ENCODE peak calls at places on chromosomes 12 and 14, in four cellular contexts. One of them, this sample, is unnamed. For H3K4me1, the result is how much of the 10 kb centered on the place peaks cover.

GRCh38 chr14:68137704-68138619 is 318.4 kb downstream of the RAD51B start:
- DNase-seq in H9: peak
- DNase-seq in mesendoderm: peak
- DNase-seq in H1: peak
- DNase-seq in this sample: peak

GRCh38 chr14:50008562-50009355 is 107.6 kb downstream of the VCPKMT start:
- DNase-seq in H9: no peak
- DNase-seq in mesendoderm: no peak
- DNase-seq in H1: no peak
- DNase-seq in this sample: peak

GRCh38 chr14:23443881-23444280 is 8.4 kb upstream of the MYH7 start:
- DNase-seq in H9: no peak
- DNase-seq in mesendoderm: no peak
- DNase-seq in H1: peak
- DNase-seq in this sample: no peak

GRCh38 chr14:52012635-52013034 is 23.3 kb downstream of the RTRAF start:
- DNase-seq in H9: no peak
- DNase-seq in mesendoderm: no peak
- DNase-seq in H1: no peak
- DNase-seq in this sample: no peak

GRCh38 chr12:121494093-121494787 is 86.6 kb downstream of the KDM2B start:
- DNase-seq in H9: peak
- DNase-seq in mesendoderm: peak
- DNase-seq in H1: peak
- DNase-seq in this sample: peak

GRCh38 chr14:102948698-102949061 is 26.2 kb downstream of the AMN start:
- DNase-seq in H9: no peak
- DNase-seq in mesendoderm: no peak
- DNase-seq in H1: no peak
- DNase-seq in this sample: no peak

GRCh38 chr12:115421350-115421749 is 737.4 kb upstream of the TBX3 start:
- DNase-seq in H9: no peak
- DNase-seq in mesendoderm: no peak
- DNase-seq in H1: no peak
- DNase-seq in this sample: no peak

GRCh38 chr12:76426160-76426559 is 77.9 kb upstream of the BBS10 start:
- DNase-seq in H9: no peak
- DNase-seq in mesendoderm: no peak
- DNase-seq in H1: no peak
- DNase-seq in this sample: no peak

GRCh38 chr12:49264466-49264872 is 413 bp upstream of the TUBA1C start:
- DNase-seq in H9: no peak
- DNase-seq in mesendoderm: no peak
- DNase-seq in H1: no peak
- DNase-seq in this sample: no peak

GRCh38 chr14:69665596-69665995 is 54.2 kb downstream of the SUSD6 start:
- DNase-seq in H9: no peak
- DNase-seq in mesendoderm: no peak
- DNase-seq in H1: no peak
- DNase-seq in this sample: no peak

GRCh38 chr12:10136637-10137205 is 6.7 kb upstream of the CLEC7A start:
- DNase-seq in H9: no peak
- DNase-seq in mesendoderm: no peak
- DNase-seq in H1: no peak
- DNase-seq in this sample: no peak

GRCh38 chr12:18421840-18422239 is 160.5 kb downstream of the PIK3C2G start:
- DNase-seq in H9: no peak
- DNase-seq in mesendoderm: no peak
- DNase-seq in H1: no peak
- DNase-seq in this sample: peak

GRCh38 chr12:110590806-110591326 is 7.7 kb upstream of the PPTC7 start:
- DNase-seq in H9: no peak
- DNase-seq in mesendoderm: no peak
- DNase-seq in H1: no peak
- DNase-seq in this sample: peak

GRCh38 chr12:105978686-105979085 is 160.1 kb downstream of the NUAK1 start:
- DNase-seq in H9: no peak
- DNase-seq in mesendoderm: no peak
- DNase-seq in H1: no peak
- DNase-seq in this sample: no peak

GRCh38 chr14:101781240-101782061 is 19.9 kb downstream of the PPP2R5C start:
- DNase-seq in H9: no peak
- DNase-seq in mesendoderm: peak
- DNase-seq in H1: peak
- DNase-seq in this sample: no peak

GRCh38 chr12:64258576-64258975 is 36.5 kb upstream of the KICS2 start:
- DNase-seq in H9: no peak
- DNase-seq in mesendoderm: peak
- DNase-seq in H1: no peak
- DNase-seq in this sample: peak

GRCh38 chr14:21686468-21686867 is 12.8 kb upstream of the OR4E1 start:
- DNase-seq in H9: no peak
- DNase-seq in mesendoderm: no peak
- DNase-seq in H1: no peak
- DNase-seq in this sample: no peak

GRCh38 chr14:100422556-100423420 is 99.6 kb downstream of the SLC25A47 start:
- DNase-seq in H9: no peak
- DNase-seq in mesendoderm: no peak
- DNase-seq in H1: no peak
- DNase-seq in this sample: peak

GRCh38 chr12:94157891-94158495 is 9.6 kb downstream of the PLXNC1 start:
- DNase-seq in H9: no peak
- DNase-seq in mesendoderm: no peak
- DNase-seq in H1: no peak
- DNase-seq in this sample: no peak

GRCh38 chr14:70886421-70887206 is 20.6 kb upstream of the PCNX1 start:
- DNase-seq in H9: no peak
- DNase-seq in mesendoderm: peak
- DNase-seq in H1: no peak
- DNase-seq in this sample: no peak

GRCh38 chr14:104554088-104554607 is 25.4 kb upstream of the C14orf180 start:
- DNase-seq in H9: no peak
- DNase-seq in mesendoderm: no peak
- DNase-seq in H1: no peak
- DNase-seq in this sample: no peak

GRCh38 chr12:27593266-27593665 is 69.3 kb downstream of the PPFIBP1 start:
- DNase-seq in H9: no peak
- DNase-seq in mesendoderm: no peak
- DNase-seq in H1: no peak
- DNase-seq in this sample: no peak

GRCh38 chr12:88562846-88563582 is 17.3 kb downstream of the KITLG start:
- DNase-seq in H9: no peak
- DNase-seq in mesendoderm: peak
- DNase-seq in H1: no peak
- DNase-seq in this sample: peak
- H3K4me1 ChIP-seq in H9: under half
- H3K4me1 ChIP-seq in mesendoderm: under half
- H3K4me1 ChIP-seq in H1: under half
- H3K4me1 ChIP-seq in this sample: under half

GRCh38 chr14:97527993-97528392 is 730.8 kb downstream of the VRK1 start:
- DNase-seq in H9: no peak
- DNase-seq in mesendoderm: no peak
- DNase-seq in H1: no peak
- DNase-seq in this sample: no peak

GRCh38 chr14:97523936-97524335 is 726.8 kb downstream of the VRK1 start:
- DNase-seq in H9: no peak
- DNase-seq in mesendoderm: peak
- DNase-seq in H1: no peak
- DNase-seq in this sample: no peak

GRCh38 chr14:97524579-97525319 is 727.6 kb downstream of the VRK1 start:
- DNase-seq in H9: no peak
- DNase-seq in mesendoderm: no peak
- DNase-seq in H1: no peak
- DNase-seq in this sample: no peak
- H3K56ac ChIP-seq in H9: no peak
- H3K56ac ChIP-seq in mesendoderm: no peak
- H3K56ac ChIP-seq in H1: no peak
- H3K56ac ChIP-seq in this sample: no peak

DNA sequence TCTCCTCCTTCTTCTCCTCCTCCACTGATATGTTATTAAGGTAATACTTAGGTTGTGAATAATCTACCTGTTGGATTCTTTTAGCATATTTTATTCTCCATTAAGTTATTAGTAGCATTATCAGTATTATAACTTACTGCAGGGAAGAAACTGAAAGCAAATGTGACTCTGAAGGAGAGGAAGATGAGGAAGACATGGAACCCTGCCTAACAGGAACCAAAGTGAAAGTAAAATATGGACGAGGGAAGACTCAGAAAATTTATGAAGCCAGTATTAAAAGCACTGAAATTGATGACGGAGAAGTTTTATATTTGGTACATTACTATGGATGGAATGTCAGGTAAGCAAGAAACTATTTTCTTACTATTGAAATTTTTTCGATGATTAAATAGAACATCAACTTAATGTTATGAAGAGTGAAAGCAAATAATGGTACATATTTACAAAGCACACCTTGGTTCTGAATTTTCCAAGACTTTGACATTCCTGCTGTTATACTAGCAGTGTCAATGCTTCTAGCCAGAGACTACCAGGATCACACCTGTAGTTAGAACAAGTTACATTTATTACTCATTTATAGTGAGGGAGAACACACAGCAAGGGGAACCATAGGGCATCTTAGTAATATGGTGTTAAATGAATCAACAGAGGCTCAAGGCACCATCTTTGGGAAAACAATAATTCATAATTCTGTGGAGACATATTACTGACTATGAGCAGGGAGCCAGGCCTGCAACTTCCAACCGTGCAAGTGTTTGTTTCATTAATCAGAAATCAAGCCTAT is 42.0 kb upstream of the TOMM20L start:
- DNase-seq in H9: no peak
- DNase-seq in mesendoderm: no peak
- DNase-seq in H1: no peak
- DNase-seq in this sample: no peak
- H3K27ac ChIP-seq in H9: no peak
- H3K27ac ChIP-seq in mesendoderm: no peak
- H3K27ac ChIP-seq in H1: no peak
- H3K27ac ChIP-seq in this sample: no peak

GRCh38 chr12:104295954-104296353 is 7.6 kb upstream of the EID3 start:
- DNase-seq in H9: no peak
- DNase-seq in mesendoderm: no peak
- DNase-seq in H1: no peak
- DNase-seq in this sample: no peak
- H3K4me1 ChIP-seq in H9: under half
- H3K4me1 ChIP-seq in mesendoderm: under half
- H3K4me1 ChIP-seq in H1: under half
- H3K4me1 ChIP-seq in this sample: under half

GRCh38 chr14:78048120-78048519 is 122.1 kb upstream of the NRXN3 start:
- DNase-seq in H9: no peak
- DNase-seq in mesendoderm: no peak
- DNase-seq in H1: no peak
- DNase-seq in this sample: no peak
- H3K56ac ChIP-seq in H9: no peak
- H3K56ac ChIP-seq in mesendoderm: no peak
- H3K56ac ChIP-seq in H1: no peak
- H3K56ac ChIP-seq in this sample: no peak

DNA sequence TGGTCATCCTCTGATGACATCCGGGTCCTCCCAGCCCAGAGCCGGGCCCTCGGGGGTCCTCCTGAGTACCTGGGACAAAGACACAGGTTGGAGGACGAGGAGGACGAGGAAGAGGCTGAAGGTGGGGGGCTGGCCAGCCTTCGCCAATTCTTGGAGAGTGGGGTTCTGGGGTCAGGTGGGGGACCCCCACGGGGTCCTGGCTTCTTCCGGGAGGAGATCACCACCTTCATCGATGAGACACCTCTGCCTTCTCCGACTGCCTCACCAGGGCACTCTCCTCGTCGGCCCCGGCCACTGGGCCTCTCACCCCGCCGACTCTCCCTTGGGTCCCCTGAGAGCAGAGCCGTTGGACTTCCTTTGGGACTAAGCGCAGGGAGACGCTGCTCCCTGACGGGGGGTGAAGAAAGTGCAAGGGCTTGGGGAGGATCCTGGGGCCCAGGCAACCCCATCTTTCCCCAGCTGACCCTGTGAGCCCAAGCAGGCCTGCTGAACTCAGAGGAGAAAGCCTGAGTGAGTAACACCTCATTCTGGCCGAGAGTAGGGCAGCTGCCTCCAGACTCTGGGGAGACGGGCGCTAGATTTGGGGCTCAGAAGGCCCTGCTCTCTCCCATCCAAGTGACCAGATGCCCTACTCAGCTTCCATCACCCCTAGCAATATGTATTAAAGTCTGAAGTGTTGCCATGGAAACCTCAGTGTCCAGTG is 1.3 kb upstream of the P3H3 start:
- DNase-seq in H9: no peak
- DNase-seq in mesendoderm: no peak
- DNase-seq in H1: no peak
- DNase-seq in this sample: no peak
- H3K27ac ChIP-seq in H9: no peak
- H3K27ac ChIP-seq in mesendoderm: no peak
- H3K27ac ChIP-seq in H1: no peak
- H3K27ac ChIP-seq in this sample: peak

DNA sequence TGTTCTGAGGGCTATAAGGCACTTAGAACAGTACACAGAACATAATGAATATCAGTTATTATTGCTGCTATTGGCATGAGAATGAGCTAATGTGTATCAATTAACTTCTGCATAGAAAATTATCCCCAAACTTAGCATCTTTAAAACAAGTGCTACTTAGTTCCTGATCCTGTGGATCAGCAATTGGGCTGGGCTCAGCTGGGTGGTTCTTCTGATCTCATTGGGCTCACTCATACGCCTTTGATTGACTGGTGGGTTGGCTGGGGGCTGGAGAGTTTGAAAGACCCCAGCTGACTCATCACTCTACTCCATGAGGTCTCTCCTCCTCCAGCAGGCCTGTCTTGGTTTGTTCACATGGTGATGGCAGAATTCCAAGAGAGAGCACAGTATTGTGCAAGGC is 27.3 kb upstream of the HSPB8 start:
- DNase-seq in H9: no peak
- DNase-seq in mesendoderm: no peak
- DNase-seq in H1: no peak
- DNase-seq in this sample: no peak
- H3K4me1 ChIP-seq in H9: under half
- H3K4me1 ChIP-seq in mesendoderm: under half
- H3K4me1 ChIP-seq in H1: under half
- H3K4me1 ChIP-seq in this sample: under half

This sample was measured in IMR-90.